ENCODE peak calls at places on chromosome 9, in five cellular contexts. One of them, this sample, is unnamed.

GRCh38 chr9:99465231-99465891 is 243.3 kb downstream of the SEC61B start:
- DNase-seq in lung: no peak
- DNase-seq in gastrocnemius medialis: no peak
- DNase-seq in A549: no peak
- DNase-seq in tibial artery: no peak
- DNase-seq in this sample: no peak

GRCh38 chr9:3879731-3880493 is 354.1 kb upstream of the RFX3 start:
- DNase-seq in lung: no peak
- DNase-seq in gastrocnemius medialis: peak; percentile 38
- DNase-seq in A549: no peak
- DNase-seq in tibial artery: no peak
- DNase-seq in this sample: no peak

GRCh38 chr9:131678499-131679111 is 61.3 kb downstream of the RAPGEF1 start:
- DNase-seq in lung: peak; percentile 74
- DNase-seq in gastrocnemius medialis: peak; percentile 90
- DNase-seq in A549: peak; percentile 92
- DNase-seq in tibial artery: peak; percentile 91
- DNase-seq in this sample: peak; percentile 98

GRCh38 chr9:137973829-137974416 is 96.3 kb downstream of the CACNA1B start:
- DNase-seq in lung: no peak
- DNase-seq in gastrocnemius medialis: no peak
- DNase-seq in A549: no peak
- DNase-seq in tibial artery: peak; percentile 43
- DNase-seq in this sample: no peak

GRCh38 chr9:28365736-28366135 is 792.5 kb upstream of the C9orf72 start:
- DNase-seq in lung: no peak
- DNase-seq in gastrocnemius medialis: no peak
- DNase-seq in A549: no peak
- DNase-seq in tibial artery: no peak
- DNase-seq in this sample: no peak

GRCh38 chr9:116520218-116520617 is 166.9 kb upstream of the TRIM32 start:
- DNase-seq in lung: no peak
- DNase-seq in gastrocnemius medialis: no peak
- DNase-seq in A549: no peak
- DNase-seq in tibial artery: no peak
- DNase-seq in this sample: no peak

GRCh38 chr9:32378993-32379729 is 5.3 kb upstream of the ACO1 start:
- DNase-seq in lung: peak; percentile 51
- DNase-seq in gastrocnemius medialis: no peak
- DNase-seq in A549: peak; percentile 76
- DNase-seq in tibial artery: no peak
- DNase-seq in this sample: no peak

GRCh38 chr9:136312436-136312835 is 8.5 kb upstream of the CCDC187 start:
- DNase-seq in lung: no peak
- DNase-seq in gastrocnemius medialis: no peak
- DNase-seq in A549: peak; percentile 74
- DNase-seq in tibial artery: no peak
- DNase-seq in this sample: no peak

GRCh38 chr9:133344071-133344470 is 3.9 kb downstream of the MED22 start:
- DNase-seq in lung: no peak
- DNase-seq in gastrocnemius medialis: no peak
- DNase-seq in A549: no peak
- DNase-seq in tibial artery: no peak
- DNase-seq in this sample: no peak

GRCh38 chr9:21994526-21994995 is at the start of gene CDKN2B-AS1:
- DNase-seq in lung: no peak
- DNase-seq in gastrocnemius medialis: no peak
- DNase-seq in A549: no peak
- DNase-seq in tibial artery: no peak
- DNase-seq in this sample: no peak

GRCh38 chr9:137162505-137163100 is 7.2 kb downstream of the LRRC26 start:
- DNase-seq in lung: no peak
- DNase-seq in gastrocnemius medialis: no peak
- DNase-seq in A549: no peak
- DNase-seq in tibial artery: no peak
- DNase-seq in this sample: no peak

GRCh38 chr9:21579209-21579608 is 97.1 kb upstream of the IFNE start:
- DNase-seq in lung: no peak
- DNase-seq in gastrocnemius medialis: no peak
- DNase-seq in A549: no peak
- DNase-seq in tibial artery: no peak
- DNase-seq in this sample: no peak

GRCh38 chr9:79572891-79573696 is 1.3 kb downstream of the TLE4 start:
- DNase-seq in lung: peak; percentile 48
- DNase-seq in gastrocnemius medialis: peak; percentile 31
- DNase-seq in A549: peak; percentile 25
- DNase-seq in tibial artery: peak; percentile 77
- DNase-seq in this sample: no peak

GRCh38 chr9:81411961-81412360 is 277.4 kb downstream of the TLE1 start:
- DNase-seq in lung: no peak
- DNase-seq in gastrocnemius medialis: no peak
- DNase-seq in A549: no peak
- DNase-seq in tibial artery: no peak
- DNase-seq in this sample: no peak

GRCh38 chr9:98786750-98787510 is 9.4 kb downstream of the ANKS6 start:
- DNase-seq in lung: no peak
- DNase-seq in gastrocnemius medialis: no peak
- DNase-seq in A549: no peak
- DNase-seq in tibial artery: peak; percentile 10
- DNase-seq in this sample: peak; percentile 74

GRCh38 chr9:9563817-9564216 is 1049.0 kb downstream of the PTPRD start:
- DNase-seq in lung: no peak
- DNase-seq in gastrocnemius medialis: no peak
- DNase-seq in A549: no peak
- DNase-seq in tibial artery: no peak
- DNase-seq in this sample: no peak

GRCh38 chr9:80605129-80605528 is 1033.4 kb downstream of the TLE4 start:
- DNase-seq in lung: no peak
- DNase-seq in gastrocnemius medialis: no peak
- DNase-seq in A549: peak; percentile 1
- DNase-seq in tibial artery: no peak
- DNase-seq in this sample: no peak

GRCh38 chr9:133489253-133490190 is 10.6 kb upstream of the SLC2A6 start:
- DNase-seq in lung: no peak
- DNase-seq in gastrocnemius medialis: no peak
- DNase-seq in A549: no peak
- DNase-seq in tibial artery: no peak
- DNase-seq in this sample: no peak

GRCh38 chr9:120358877-120359276 is 221.1 kb downstream of the CDK5RAP2 start:
- DNase-seq in lung: no peak
- DNase-seq in gastrocnemius medialis: no peak
- DNase-seq in A549: no peak
- DNase-seq in tibial artery: no peak
- DNase-seq in this sample: no peak

GRCh38 chr9:99352786-99353185 is 130.7 kb downstream of the SEC61B start:
- DNase-seq in lung: no peak
- DNase-seq in gastrocnemius medialis: no peak
- DNase-seq in A549: no peak
- DNase-seq in tibial artery: no peak
- DNase-seq in this sample: no peak

GRCh38 chr9:87884578-87885459 is 2.1 kb downstream of the SPATA31E1 start:
- DNase-seq in lung: no peak
- DNase-seq in gastrocnemius medialis: no peak
- DNase-seq in A549: no peak
- DNase-seq in tibial artery: no peak
- DNase-seq in this sample: peak; percentile 69

GRCh38 chr9:136093331-136093986 is 1.6 kb downstream of the NACC2 start:
- DNase-seq in lung: no peak
- DNase-seq in gastrocnemius medialis: peak; percentile 62
- DNase-seq in A549: peak; percentile 84
- DNase-seq in tibial artery: peak; percentile 85
- DNase-seq in this sample: no peak

GRCh38 chr9:116337015-116337414 is 183.4 kb downstream of the PAPPA start:
- DNase-seq in lung: no peak
- DNase-seq in gastrocnemius medialis: no peak
- DNase-seq in A549: no peak
- DNase-seq in tibial artery: no peak
- DNase-seq in this sample: no peak

DNA sequence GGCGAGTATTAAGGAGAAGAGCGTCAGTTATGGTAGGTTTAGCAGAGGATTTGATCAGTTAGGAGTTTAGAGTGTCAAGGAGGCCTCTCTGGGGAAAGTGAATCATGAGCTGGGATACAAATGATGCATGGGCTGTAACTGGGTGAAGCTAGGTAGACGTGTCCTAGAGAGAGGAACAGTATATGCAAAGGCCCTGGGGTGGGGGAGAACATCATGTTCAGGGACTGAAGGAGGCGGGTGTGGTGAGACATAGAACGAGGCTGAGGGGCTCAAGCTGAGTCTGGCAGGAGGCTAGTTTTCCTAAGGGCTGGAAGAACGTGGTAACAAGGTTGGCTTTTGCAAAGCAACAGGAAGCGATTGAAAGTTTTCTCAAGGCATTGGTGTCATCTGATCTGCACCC is 10.5 kb downstream of the TMEM268 start:
- DNase-seq in lung: no peak
- DNase-seq in gastrocnemius medialis: no peak
- DNase-seq in A549: no peak
- DNase-seq in tibial artery: no peak
- DNase-seq in this sample: no peak
- H3K27ac ChIP-seq in lung: no peak overlapping the region
- H3K27ac ChIP-seq in gastrocnemius medialis: no peak overlapping the region
- H3K27ac ChIP-seq in A549: peak overlapping the region; percentile 11
- H3K27ac ChIP-seq in tibial artery: no peak overlapping the region
- H3K27ac ChIP-seq in this sample: no peak overlapping the region

GRCh38 chr9:134933076-134933659 is 15.5 kb upstream of the FCN1 start:
- DNase-seq in lung: no peak
- DNase-seq in gastrocnemius medialis: no peak
- DNase-seq in A549: no peak
- DNase-seq in tibial artery: no peak
- DNase-seq in this sample: no peak
- H3K4me1 ChIP-seq in lung: no peaks in the 10 kb centered on the region
- H3K4me1 ChIP-seq in gastrocnemius medialis: no peaks in the 10 kb centered on the region
- H3K4me1 ChIP-seq in A549: no peaks in the 10 kb centered on the region
- H3K4me1 ChIP-seq in tibial artery: no peaks in the 10 kb centered on the region
- H3K4me1 ChIP-seq in this sample: no peaks in the 10 kb centered on the region

DNA sequence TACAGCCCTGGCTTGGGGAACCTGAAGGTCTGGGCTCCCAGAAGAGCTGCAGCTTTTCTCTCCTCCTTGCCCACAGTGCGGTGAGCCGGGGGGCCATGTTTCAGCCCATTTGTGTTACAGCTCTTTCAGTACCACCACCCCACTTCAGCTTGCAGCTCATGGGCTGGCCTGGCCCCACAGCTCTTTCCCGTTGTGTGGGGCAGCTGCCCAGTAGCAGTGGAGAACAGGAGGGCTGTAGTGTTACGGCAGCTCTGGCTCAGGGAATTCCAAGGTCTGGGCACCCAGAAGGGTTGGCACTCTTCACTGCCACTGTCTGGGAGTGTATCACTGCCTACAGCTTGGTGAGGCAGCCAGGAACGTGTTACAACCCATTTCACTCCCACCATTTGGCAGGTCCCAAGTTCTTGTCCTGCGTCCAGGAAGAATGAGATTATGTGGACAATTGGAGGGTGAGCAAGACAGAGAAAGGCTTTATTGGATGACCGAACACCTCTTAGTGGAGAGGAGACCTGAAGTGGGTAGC is 390.5 kb downstream of the KDM4C start:
- DNase-seq in lung: no peak
- DNase-seq in gastrocnemius medialis: no peak
- DNase-seq in A549: no peak
- DNase-seq in tibial artery: no peak
- DNase-seq in this sample: no peak
- H3K9me3 ChIP-seq in lung: peaks cover 5% of the 10 kb centered on the region
- H3K9me3 ChIP-seq in gastrocnemius medialis: no peaks in the 10 kb centered on the region
- H3K9me3 ChIP-seq in A549: no peaks in the 10 kb centered on the region
- H3K9me3 ChIP-seq in tibial artery: no peaks in the 10 kb centered on the region
- H3K9me3 ChIP-seq in this sample: no peaks in the 10 kb centered on the region

DNA sequence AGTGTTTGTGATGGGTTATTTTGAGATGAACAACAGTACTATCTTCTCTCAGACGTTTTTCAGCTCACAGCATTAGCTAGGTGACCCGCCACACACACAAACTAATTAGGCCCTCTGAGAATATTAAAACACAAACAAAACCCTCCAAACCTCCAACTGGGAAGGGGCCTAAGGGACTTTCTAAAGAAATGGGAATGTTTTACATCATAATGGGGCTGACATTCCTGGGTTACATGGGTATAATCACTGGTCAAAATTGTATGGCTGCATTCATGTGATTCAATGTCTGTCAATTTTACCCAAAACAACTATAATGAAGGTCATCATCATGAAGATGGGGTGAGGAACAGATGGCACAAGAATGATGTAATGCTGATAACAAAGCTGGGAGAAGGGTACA is 59.6 kb downstream of the SPTLC1 start:
- DNase-seq in lung: no peak
- DNase-seq in gastrocnemius medialis: no peak
- DNase-seq in A549: no peak
- DNase-seq in tibial artery: no peak
- DNase-seq in this sample: no peak
- H3K27ac ChIP-seq in lung: no peak overlapping the region
- H3K27ac ChIP-seq in gastrocnemius medialis: no peak overlapping the region
- H3K27ac ChIP-seq in A549: no peak overlapping the region
- H3K27ac ChIP-seq in tibial artery: no peak overlapping the region
- H3K27ac ChIP-seq in this sample: no peak overlapping the region

GRCh38 chr9:124680049-124680448 is 91.1 kb downstream of the NR6A1 start:
- DNase-seq in lung: no peak
- DNase-seq in gastrocnemius medialis: no peak
- DNase-seq in A549: no peak
- DNase-seq in tibial artery: no peak
- DNase-seq in this sample: no peak

GRCh38 chr9:124673063-124673462 is 98.0 kb downstream of the NR6A1 start:
- DNase-seq in lung: no peak
- DNase-seq in gastrocnemius medialis: no peak
- DNase-seq in A549: no peak
- DNase-seq in tibial artery: no peak
- DNase-seq in this sample: no peak

GRCh38 chr9:124675261-124676158 is 95.6 kb downstream of the NR6A1 start:
- DNase-seq in lung: no peak
- DNase-seq in gastrocnemius medialis: no peak
- DNase-seq in A549: no peak
- DNase-seq in tibial artery: no peak
- DNase-seq in this sample: no peak

GRCh38 chr9:124674651-124675050 is 96.5 kb downstream of the NR6A1 start:
- DNase-seq in lung: no peak
- DNase-seq in gastrocnemius medialis: no peak
- DNase-seq in A549: no peak
- DNase-seq in tibial artery: no peak
- DNase-seq in this sample: no peak

GRCh38 chr9:124676159-124676551 is 95.0 kb downstream of the NR6A1 start:
- DNase-seq in lung: no peak
- DNase-seq in gastrocnemius medialis: no peak
- DNase-seq in A549: no peak
- DNase-seq in tibial artery: no peak
- DNase-seq in this sample: no peak
- H3K4me1 ChIP-seq in lung: no peaks in the 10 kb centered on the region
- H3K4me1 ChIP-seq in gastrocnemius medialis: peaks cover 16% of the 10 kb centered on the region
- H3K4me1 ChIP-seq in A549: peaks cover 16% of the 10 kb centered on the region
- H3K4me1 ChIP-seq in tibial artery: no peaks in the 10 kb centered on the region
- H3K4me1 ChIP-seq in this sample: no peaks in the 10 kb centered on the region

DNA sequence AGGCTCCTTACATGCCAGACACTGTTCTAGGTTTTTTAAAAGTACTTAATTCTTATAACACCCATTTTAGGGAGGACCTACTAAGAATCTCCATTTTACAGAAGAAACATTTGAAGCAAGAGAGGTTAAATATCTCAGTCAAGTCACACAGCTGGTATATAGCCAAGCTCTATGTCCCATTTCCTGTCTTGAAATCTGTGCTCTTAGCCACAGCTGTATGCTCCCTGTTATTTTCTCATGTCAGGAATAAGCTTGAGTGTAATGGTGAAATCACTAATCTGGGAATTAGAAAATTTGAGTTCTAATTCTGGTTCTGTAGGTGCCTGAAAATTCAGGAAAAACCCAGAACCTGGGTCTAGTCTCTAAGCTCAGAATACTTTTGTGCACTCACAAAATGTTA is 208.7 kb downstream of the BRINP1 start:
- DNase-seq in lung: no peak
- DNase-seq in gastrocnemius medialis: no peak
- DNase-seq in A549: no peak
- DNase-seq in tibial artery: no peak
- DNase-seq in this sample: no peak
- H3K9me3 ChIP-seq in lung: peaks cover 4% of the 10 kb centered on the region
- H3K9me3 ChIP-seq in gastrocnemius medialis: no peaks in the 10 kb centered on the region
- H3K9me3 ChIP-seq in A549: no peaks in the 10 kb centered on the region
- H3K9me3 ChIP-seq in tibial artery: no peaks in the 10 kb centered on the region
- H3K9me3 ChIP-seq in this sample: no peaks in the 10 kb centered on the region

This sample was measured in vagina.